ENCODE peak calls at places on chromosomes 11 and 22, in eight cellular contexts. F, R, Y, W, A, B, H and S are unnamed samples.

GRCh38 chr11:94593030-94593429 is 25.9 kb downstream of the PIWIL4 start:
- DNase-seq in F (no peak), R (no peak), Y (no peak), W (no peak), A (no peak), B (no peak), H (no peak), S (no peak)

GRCh38 chr11:132373405-132374141 is 1003.2 kb downstream of the NTM start:
- DNase-seq in F (no peak), R (no peak), Y (no peak), W (no peak), A (no peak), B (no peak), H (no peak), S (no peak)

GRCh38 chr22:33476716-33477115 is 418.5 kb upstream of the SYN3 start:
- DNase-seq in F (no peak), R (no peak), Y (no peak), W (no peak), A (no peak), B (no peak), H (no peak), S (no peak)

GRCh38 chr11:103326070-103326794 is 217.0 kb downstream of the DYNC2H1 start:
- DNase-seq in F (peak; percentile 9), R (peak; percentile 57), Y (peak; percentile 9), W (peak; percentile 62), A (peak; percentile 7), B (peak; percentile 20), H (peak; percentile 37), S (peak; percentile 20)

GRCh38 chr11:116596346-116597260 is 176.2 kb downstream of the BUD13 start:
- DNase-seq in F (no peak), R (no peak), Y (no peak), W (no peak), A (no peak), B (no peak), H (no peak), S (no peak)

GRCh38 chr11:66617148-66617814 is 851 bp downstream of the RBM14 start:
- DNase-seq in F (no peak), R (no peak), Y (no peak), W (peak; percentile 78), A (no peak), B (peak; percentile 83), H (peak; percentile 50), S (no peak)

GRCh38 chr11:31645747-31646146 is 136.2 kb downstream of the ELP4 start:
- DNase-seq in F (no peak), R (no peak), Y (no peak), W (no peak), A (no peak), B (no peak), H (no peak), S (peak; percentile 87)

GRCh38 chr22:17047656-17048055 is 37.1 kb upstream of the IL17RA start:
- DNase-seq in F (no peak), R (no peak), Y (no peak), W (no peak), A (no peak), B (no peak), H (no peak), S (no peak)

GRCh38 chr11:64831411-64831891 is 13.0 kb downstream of the CDC42BPG start:
- DNase-seq in F (no peak), R (no peak), Y (no peak), W (no peak), A (no peak), B (no peak), H (no peak), S (no peak)

GRCh38 chr11:19919050-19919561 is 206.5 kb downstream of the NAV2 start:
- DNase-seq in F (no peak), R (no peak), Y (peak; percentile 20), W (no peak), A (no peak), B (peak; percentile 51), H (no peak), S (peak; percentile 89)

GRCh38 chr11:117684731-117685130 is 112.3 kb downstream of the DSCAML1 start:
- DNase-seq in F (no peak), R (no peak), Y (peak; percentile 29), W (no peak), A (no peak), B (no peak), H (no peak), S (no peak)

GRCh38 chr22:39594411-39594810 is 23.9 kb downstream of the CACNA1I start:
- DNase-seq in F (no peak), R (no peak), Y (no peak), W (no peak), A (no peak), B (no peak), H (no peak), S (no peak)

GRCh38 chr11:68002943-68003845 is 703 bp downstream of the UNC93B1 start:
- DNase-seq in F (peak; percentile 55), R (peak; percentile 72), Y (peak; percentile 77), W (peak; percentile 51), A (peak; percentile 22), B (no peak), H (peak; percentile 41), S (no peak)

GRCh38 chr22:35638408-35638807 is 9.8 kb upstream of the APOL6 start:
- DNase-seq in F (no peak), R (no peak), Y (peak; percentile 71), W (peak; percentile 24), A (no peak), B (peak; percentile 89), H (no peak), S (no peak)

GRCh38 chr11:102111011-102111786 is 952 bp downstream of the YAP1 start:
- DNase-seq in F (peak; percentile 11), R (peak; percentile 95), Y (peak; percentile 71), W (peak; percentile 94), A (no peak), B (peak; percentile 58), H (peak; percentile 26), S (no peak)

GRCh38 chr11:2186669-2187266 is 15.2 kb upstream of the TH start:
- DNase-seq in F (peak; percentile 57), R (no peak), Y (peak; percentile 31), W (peak; percentile 79), A (peak; percentile 20), B (no peak), H (peak; percentile 64), S (no peak)